ENCODE peak calls at places on chromosomes 1 and 21, in eight cellular contexts. One of them, this sample, is unnamed.

GRCh38 chr1:50419907-50420248 is 3.4 kb downstream of the DMRTA2 start:
- DNase-seq in NCI-H1417: no peak
- DNase-seq in GM19239: no peak
- DNase-seq in AG04450: no peak
- DNase-seq in activated T-helper 1 cell treated with anti-CD3 and anti-CD28 coated beads, Interleukin-12 subunit alpha, Interleukin-12 subunit beta, Interleukin-2, Interleukin-4 antibody, amounts not matched to agents 30 ng/mL and 10 ng/mL and 1 ng/mL, durations not matched to agents 14 hours and 24 hours and 36 hours: no peak
- DNase-seq in GOT3: no peak
- DNase-seq in transverse colon: no peak
- DNase-seq in EH: no peak
- DNase-seq in this sample: no peak

GRCh38 chr1:91683598-91683951 is 182.9 kb downstream of the CDC7 start:
- DNase-seq in NCI-H1417: no peak
- DNase-seq in GM19239: no peak
- DNase-seq in AG04450: no peak
- DNase-seq in activated T-helper 1 cell treated with anti-CD3 and anti-CD28 coated beads, Interleukin-12 subunit alpha, Interleukin-12 subunit beta, Interleukin-2, Interleukin-4 antibody, amounts not matched to agents 30 ng/mL and 10 ng/mL and 1 ng/mL, durations not matched to agents 14 hours and 24 hours and 36 hours: no peak
- DNase-seq in GOT3: no peak
- DNase-seq in transverse colon: peak
- DNase-seq in EH: no peak
- DNase-seq in this sample: no peak

GRCh38 chr1:41359211-41360073 is 1.8 kb upstream of the FOXO6 start:
- DNase-seq in NCI-H1417: no peak
- DNase-seq in GM19239: no peak
- DNase-seq in AG04450: no peak
- DNase-seq in activated T-helper 1 cell treated with anti-CD3 and anti-CD28 coated beads, Interleukin-12 subunit alpha, Interleukin-12 subunit beta, Interleukin-2, Interleukin-4 antibody, amounts not matched to agents 30 ng/mL and 10 ng/mL and 1 ng/mL, durations not matched to agents 14 hours and 24 hours and 36 hours: no peak
- DNase-seq in GOT3: peak
- DNase-seq in transverse colon: no peak
- DNase-seq in EH: peak
- DNase-seq in this sample: no peak

GRCh38 chr1:30697977-30698376 is 25.4 kb downstream of the MATN1 start:
- DNase-seq in NCI-H1417: no peak
- DNase-seq in GM19239: no peak
- DNase-seq in AG04450: no peak
- DNase-seq in activated T-helper 1 cell treated with anti-CD3 and anti-CD28 coated beads, Interleukin-12 subunit alpha, Interleukin-12 subunit beta, Interleukin-2, Interleukin-4 antibody, amounts not matched to agents 30 ng/mL and 10 ng/mL and 1 ng/mL, durations not matched to agents 14 hours and 24 hours and 36 hours: no peak
- DNase-seq in GOT3: no peak
- DNase-seq in transverse colon: no peak
- DNase-seq in EH: peak
- DNase-seq in this sample: no peak

GRCh38 chr1:5525597-5526384 is 466.4 kb downstream of the NPHP4 start:
- DNase-seq in NCI-H1417: no peak
- DNase-seq in GM19239: no peak
- DNase-seq in AG04450: no peak
- DNase-seq in activated T-helper 1 cell treated with anti-CD3 and anti-CD28 coated beads, Interleukin-12 subunit alpha, Interleukin-12 subunit beta, Interleukin-2, Interleukin-4 antibody, amounts not matched to agents 30 ng/mL and 10 ng/mL and 1 ng/mL, durations not matched to agents 14 hours and 24 hours and 36 hours: no peak
- DNase-seq in GOT3: no peak
- DNase-seq in transverse colon: no peak
- DNase-seq in EH: no peak
- DNase-seq in this sample: no peak

GRCh38 chr1:178379807-178380206 is 117.0 kb downstream of the CLEC20A start:
- DNase-seq in NCI-H1417: no peak
- DNase-seq in GM19239: no peak
- DNase-seq in AG04450: no peak
- DNase-seq in activated T-helper 1 cell treated with anti-CD3 and anti-CD28 coated beads, Interleukin-12 subunit alpha, Interleukin-12 subunit beta, Interleukin-2, Interleukin-4 antibody, amounts not matched to agents 30 ng/mL and 10 ng/mL and 1 ng/mL, durations not matched to agents 14 hours and 24 hours and 36 hours: no peak
- DNase-seq in GOT3: no peak
- DNase-seq in transverse colon: no peak
- DNase-seq in EH: no peak
- DNase-seq in this sample: no peak

GRCh38 chr1:33334081-33334552 is 13.2 kb upstream of the A3GALT2 start:
- DNase-seq in NCI-H1417: no peak
- DNase-seq in GM19239: no peak
- DNase-seq in AG04450: no peak
- DNase-seq in activated T-helper 1 cell treated with anti-CD3 and anti-CD28 coated beads, Interleukin-12 subunit alpha, Interleukin-12 subunit beta, Interleukin-2, Interleukin-4 antibody, amounts not matched to agents 30 ng/mL and 10 ng/mL and 1 ng/mL, durations not matched to agents 14 hours and 24 hours and 36 hours: no peak
- DNase-seq in GOT3: no peak
- DNase-seq in transverse colon: peak
- DNase-seq in EH: no peak
- DNase-seq in this sample: no peak

GRCh38 chr1:1625824-1626206 is 6.2 kb upstream of the MMP23B start:
- DNase-seq in NCI-H1417: no peak
- DNase-seq in GM19239: no peak
- DNase-seq in AG04450: no peak
- DNase-seq in activated T-helper 1 cell treated with anti-CD3 and anti-CD28 coated beads, Interleukin-12 subunit alpha, Interleukin-12 subunit beta, Interleukin-2, Interleukin-4 antibody, amounts not matched to agents 30 ng/mL and 10 ng/mL and 1 ng/mL, durations not matched to agents 14 hours and 24 hours and 36 hours: no peak
- DNase-seq in GOT3: no peak
- DNase-seq in transverse colon: no peak
- DNase-seq in EH: no peak
- DNase-seq in this sample: no peak

GRCh38 chr1:33758698-33759097 is 105.2 kb upstream of the HMGB4 start:
- DNase-seq in NCI-H1417: no peak
- DNase-seq in GM19239: no peak
- DNase-seq in AG04450: peak
- DNase-seq in activated T-helper 1 cell treated with anti-CD3 and anti-CD28 coated beads, Interleukin-12 subunit alpha, Interleukin-12 subunit beta, Interleukin-2, Interleukin-4 antibody, amounts not matched to agents 30 ng/mL and 10 ng/mL and 1 ng/mL, durations not matched to agents 14 hours and 24 hours and 36 hours: no peak
- DNase-seq in GOT3: no peak
- DNase-seq in transverse colon: no peak
- DNase-seq in EH: peak
- DNase-seq in this sample: no peak

GRCh38 chr1:32878183-32878582 is 7.5 kb upstream of the FNDC5 start:
- DNase-seq in NCI-H1417: no peak
- DNase-seq in GM19239: no peak
- DNase-seq in AG04450: no peak
- DNase-seq in activated T-helper 1 cell treated with anti-CD3 and anti-CD28 coated beads, Interleukin-12 subunit alpha, Interleukin-12 subunit beta, Interleukin-2, Interleukin-4 antibody, amounts not matched to agents 30 ng/mL and 10 ng/mL and 1 ng/mL, durations not matched to agents 14 hours and 24 hours and 36 hours: no peak
- DNase-seq in GOT3: no peak
- DNase-seq in transverse colon: no peak
- DNase-seq in EH: peak
- DNase-seq in this sample: peak

GRCh38 chr1:230171337-230172015 is 104.4 kb downstream of the GALNT2 start:
- DNase-seq in NCI-H1417: no peak
- DNase-seq in GM19239: no peak
- DNase-seq in AG04450: peak
- DNase-seq in activated T-helper 1 cell treated with anti-CD3 and anti-CD28 coated beads, Interleukin-12 subunit alpha, Interleukin-12 subunit beta, Interleukin-2, Interleukin-4 antibody, amounts not matched to agents 30 ng/mL and 10 ng/mL and 1 ng/mL, durations not matched to agents 14 hours and 24 hours and 36 hours: no peak
- DNase-seq in GOT3: no peak
- DNase-seq in transverse colon: no peak
- DNase-seq in EH: peak
- DNase-seq in this sample: no peak

GRCh38 chr1:35945327-35945726 is 14.4 kb downstream of the AGO3 start:
- DNase-seq in NCI-H1417: no peak
- DNase-seq in GM19239: no peak
- DNase-seq in AG04450: no peak
- DNase-seq in activated T-helper 1 cell treated with anti-CD3 and anti-CD28 coated beads, Interleukin-12 subunit alpha, Interleukin-12 subunit beta, Interleukin-2, Interleukin-4 antibody, amounts not matched to agents 30 ng/mL and 10 ng/mL and 1 ng/mL, durations not matched to agents 14 hours and 24 hours and 36 hours: no peak
- DNase-seq in GOT3: no peak
- DNase-seq in transverse colon: no peak
- DNase-seq in EH: no peak
- DNase-seq in this sample: no peak

GRCh38 chr1:154478639-154479038 is 23.4 kb upstream of the TDRD10 start:
- DNase-seq in NCI-H1417: no peak
- DNase-seq in GM19239: no peak
- DNase-seq in AG04450: no peak
- DNase-seq in activated T-helper 1 cell treated with anti-CD3 and anti-CD28 coated beads, Interleukin-12 subunit alpha, Interleukin-12 subunit beta, Interleukin-2, Interleukin-4 antibody, amounts not matched to agents 30 ng/mL and 10 ng/mL and 1 ng/mL, durations not matched to agents 14 hours and 24 hours and 36 hours: no peak
- DNase-seq in GOT3: no peak
- DNase-seq in transverse colon: peak
- DNase-seq in EH: peak
- DNase-seq in this sample: no peak

GRCh38 chr1:39692152-39693064 is 1.2 kb upstream of the HPCAL4 start:
- DNase-seq in NCI-H1417: no peak
- DNase-seq in GM19239: no peak
- DNase-seq in AG04450: no peak
- DNase-seq in activated T-helper 1 cell treated with anti-CD3 and anti-CD28 coated beads, Interleukin-12 subunit alpha, Interleukin-12 subunit beta, Interleukin-2, Interleukin-4 antibody, amounts not matched to agents 30 ng/mL and 10 ng/mL and 1 ng/mL, durations not matched to agents 14 hours and 24 hours and 36 hours: no peak
- DNase-seq in GOT3: no peak
- DNase-seq in transverse colon: peak
- DNase-seq in EH: no peak
- DNase-seq in this sample: no peak

GRCh38 chr21:35840949-35841348 is 219.4 kb downstream of the SETD4 start:
- DNase-seq in NCI-H1417: no peak
- DNase-seq in GM19239: no peak
- DNase-seq in AG04450: no peak
- DNase-seq in activated T-helper 1 cell treated with anti-CD3 and anti-CD28 coated beads, Interleukin-12 subunit alpha, Interleukin-12 subunit beta, Interleukin-2, Interleukin-4 antibody, amounts not matched to agents 30 ng/mL and 10 ng/mL and 1 ng/mL, durations not matched to agents 14 hours and 24 hours and 36 hours: no peak
- DNase-seq in GOT3: no peak
- DNase-seq in transverse colon: no peak
- DNase-seq in EH: no peak
- DNase-seq in this sample: no peak

GRCh38 chr1:56404561-56405030 is 174.8 kb downstream of the PLPP3 start:
- DNase-seq in NCI-H1417: no peak
- DNase-seq in GM19239: no peak
- DNase-seq in AG04450: no peak
- DNase-seq in activated T-helper 1 cell treated with anti-CD3 and anti-CD28 coated beads, Interleukin-12 subunit alpha, Interleukin-12 subunit beta, Interleukin-2, Interleukin-4 antibody, amounts not matched to agents 30 ng/mL and 10 ng/mL and 1 ng/mL, durations not matched to agents 14 hours and 24 hours and 36 hours: no peak
- DNase-seq in GOT3: no peak
- DNase-seq in transverse colon: no peak
- DNase-seq in EH: peak
- DNase-seq in this sample: no peak

GRCh38 chr1:54806931-54807611 is 5.9 kb upstream of the TTC22 start:
- DNase-seq in NCI-H1417: no peak
- DNase-seq in GM19239: no peak
- DNase-seq in AG04450: no peak
- DNase-seq in activated T-helper 1 cell treated with anti-CD3 and anti-CD28 coated beads, Interleukin-12 subunit alpha, Interleukin-12 subunit beta, Interleukin-2, Interleukin-4 antibody, amounts not matched to agents 30 ng/mL and 10 ng/mL and 1 ng/mL, durations not matched to agents 14 hours and 24 hours and 36 hours: peak
- DNase-seq in GOT3: no peak
- DNase-seq in transverse colon: peak
- DNase-seq in EH: peak
- DNase-seq in this sample: no peak

GRCh38 chr1:237566581-237566980 is 324.1 kb downstream of the ZP4 start:
- DNase-seq in NCI-H1417: no peak
- DNase-seq in GM19239: no peak
- DNase-seq in AG04450: no peak
- DNase-seq in activated T-helper 1 cell treated with anti-CD3 and anti-CD28 coated beads, Interleukin-12 subunit alpha, Interleukin-12 subunit beta, Interleukin-2, Interleukin-4 antibody, amounts not matched to agents 30 ng/mL and 10 ng/mL and 1 ng/mL, durations not matched to agents 14 hours and 24 hours and 36 hours: no peak
- DNase-seq in GOT3: no peak
- DNase-seq in transverse colon: no peak
- DNase-seq in EH: no peak
- DNase-seq in this sample: no peak

GRCh38 chr1:202242080-202242419 is 48.5 kb downstream of the LGR6 start:
- DNase-seq in NCI-H1417: no peak
- DNase-seq in GM19239: no peak
- DNase-seq in AG04450: no peak
- DNase-seq in activated T-helper 1 cell treated with anti-CD3 and anti-CD28 coated beads, Interleukin-12 subunit alpha, Interleukin-12 subunit beta, Interleukin-2, Interleukin-4 antibody, amounts not matched to agents 30 ng/mL and 10 ng/mL and 1 ng/mL, durations not matched to agents 14 hours and 24 hours and 36 hours: no peak
- DNase-seq in GOT3: no peak
- DNase-seq in transverse colon: no peak
- DNase-seq in EH: no peak
- DNase-seq in this sample: no peak

GRCh38 chr21:33478858-33479678 is 706 bp downstream of the TMEM50B start:
- DNase-seq in NCI-H1417: peak
- DNase-seq in GM19239: peak
- DNase-seq in AG04450: no peak
- DNase-seq in activated T-helper 1 cell treated with anti-CD3 and anti-CD28 coated beads, Interleukin-12 subunit alpha, Interleukin-12 subunit beta, Interleukin-2, Interleukin-4 antibody, amounts not matched to agents 30 ng/mL and 10 ng/mL and 1 ng/mL, durations not matched to agents 14 hours and 24 hours and 36 hours: peak
- DNase-seq in GOT3: no peak
- DNase-seq in transverse colon: peak
- DNase-seq in EH: peak
- DNase-seq in this sample: peak

GRCh38 chr21:38556390-38556789 is 58.1 kb upstream of the ERG start:
- DNase-seq in NCI-H1417: no peak
- DNase-seq in GM19239: no peak
- DNase-seq in AG04450: no peak
- DNase-seq in activated T-helper 1 cell treated with anti-CD3 and anti-CD28 coated beads, Interleukin-12 subunit alpha, Interleukin-12 subunit beta, Interleukin-2, Interleukin-4 antibody, amounts not matched to agents 30 ng/mL and 10 ng/mL and 1 ng/mL, durations not matched to agents 14 hours and 24 hours and 36 hours: no peak
- DNase-seq in GOT3: no peak
- DNase-seq in transverse colon: no peak
- DNase-seq in EH: no peak
- DNase-seq in this sample: no peak

GRCh38 chr1:98660941-98661543 is 479 bp upstream of the SNX7 start:
- DNase-seq in NCI-H1417: no peak
- DNase-seq in GM19239: no peak
- DNase-seq in AG04450: no peak
- DNase-seq in activated T-helper 1 cell treated with anti-CD3 and anti-CD28 coated beads, Interleukin-12 subunit alpha, Interleukin-12 subunit beta, Interleukin-2, Interleukin-4 antibody, amounts not matched to agents 30 ng/mL and 10 ng/mL and 1 ng/mL, durations not matched to agents 14 hours and 24 hours and 36 hours: no peak
- DNase-seq in GOT3: no peak
- DNase-seq in transverse colon: no peak
- DNase-seq in EH: peak
- DNase-seq in this sample: no peak

GRCh38 chr1:76865696-76866291 is 1.5 kb upstream of the ST6GALNAC5 start:
- DNase-seq in NCI-H1417: no peak
- DNase-seq in GM19239: no peak
- DNase-seq in AG04450: no peak
- DNase-seq in activated T-helper 1 cell treated with anti-CD3 and anti-CD28 coated beads, Interleukin-12 subunit alpha, Interleukin-12 subunit beta, Interleukin-2, Interleukin-4 antibody, amounts not matched to agents 30 ng/mL and 10 ng/mL and 1 ng/mL, durations not matched to agents 14 hours and 24 hours and 36 hours: no peak
- DNase-seq in GOT3: no peak
- DNase-seq in transverse colon: no peak
- DNase-seq in EH: peak
- DNase-seq in this sample: no peak

GRCh38 chr1:152111515-152111968 is 3.7 kb downstream of the TCHH start:
- DNase-seq in NCI-H1417: peak
- DNase-seq in GM19239: no peak
- DNase-seq in AG04450: no peak
- DNase-seq in activated T-helper 1 cell treated with anti-CD3 and anti-CD28 coated beads, Interleukin-12 subunit alpha, Interleukin-12 subunit beta, Interleukin-2, Interleukin-4 antibody, amounts not matched to agents 30 ng/mL and 10 ng/mL and 1 ng/mL, durations not matched to agents 14 hours and 24 hours and 36 hours: peak
- DNase-seq in GOT3: no peak
- DNase-seq in transverse colon: no peak
- DNase-seq in EH: peak
- DNase-seq in this sample: peak

GRCh38 chr1:32063261-32063681 is 9.5 kb upstream of the TMEM39B start:
- DNase-seq in NCI-H1417: peak
- DNase-seq in GM19239: peak
- DNase-seq in AG04450: peak
- DNase-seq in activated T-helper 1 cell treated with anti-CD3 and anti-CD28 coated beads, Interleukin-12 subunit alpha, Interleukin-12 subunit beta, Interleukin-2, Interleukin-4 antibody, amounts not matched to agents 30 ng/mL and 10 ng/mL and 1 ng/mL, durations not matched to agents 14 hours and 24 hours and 36 hours: no peak
- DNase-seq in GOT3: no peak
- DNase-seq in transverse colon: no peak
- DNase-seq in EH: peak
- DNase-seq in this sample: peak

GRCh38 chr21:40120944-40121575 is 253.8 kb downstream of the PCP4 start:
- DNase-seq in NCI-H1417: peak
- DNase-seq in GM19239: no peak
- DNase-seq in AG04450: no peak
- DNase-seq in activated T-helper 1 cell treated with anti-CD3 and anti-CD28 coated beads, Interleukin-12 subunit alpha, Interleukin-12 subunit beta, Interleukin-2, Interleukin-4 antibody, amounts not matched to agents 30 ng/mL and 10 ng/mL and 1 ng/mL, durations not matched to agents 14 hours and 24 hours and 36 hours: no peak
- DNase-seq in GOT3: no peak
- DNase-seq in transverse colon: no peak
- DNase-seq in EH: peak
- DNase-seq in this sample: peak

GRCh38 chr21:36504067-36505058 is 24.4 kb upstream of the CLDN14 start:
- DNase-seq in NCI-H1417: peak
- DNase-seq in GM19239: no peak
- DNase-seq in AG04450: peak
- DNase-seq in activated T-helper 1 cell treated with anti-CD3 and anti-CD28 coated beads, Interleukin-12 subunit alpha, Interleukin-12 subunit beta, Interleukin-2, Interleukin-4 antibody, amounts not matched to agents 30 ng/mL and 10 ng/mL and 1 ng/mL, durations not matched to agents 14 hours and 24 hours and 36 hours: no peak
- DNase-seq in GOT3: no peak
- DNase-seq in transverse colon: peak
- DNase-seq in EH: peak
- DNase-seq in this sample: peak

GRCh38 chr1:186828612-186829542 is at the start of gene PLA2G4A:
- DNase-seq in NCI-H1417: no peak
- DNase-seq in GM19239: no peak
- DNase-seq in AG04450: no peak
- DNase-seq in activated T-helper 1 cell treated with anti-CD3 and anti-CD28 coated beads, Interleukin-12 subunit alpha, Interleukin-12 subunit beta, Interleukin-2, Interleukin-4 antibody, amounts not matched to agents 30 ng/mL and 10 ng/mL and 1 ng/mL, durations not matched to agents 14 hours and 24 hours and 36 hours: no peak
- DNase-seq in GOT3: no peak
- DNase-seq in transverse colon: peak
- DNase-seq in EH: peak
- DNase-seq in this sample: no peak

GRCh38 chr1:19137158-19137557 is 72.9 kb downstream of the UBR4 start:
- DNase-seq in NCI-H1417: no peak
- DNase-seq in GM19239: no peak
- DNase-seq in AG04450: no peak
- DNase-seq in activated T-helper 1 cell treated with anti-CD3 and anti-CD28 coated beads, Interleukin-12 subunit alpha, Interleukin-12 subunit beta, Interleukin-2, Interleukin-4 antibody, amounts not matched to agents 30 ng/mL and 10 ng/mL and 1 ng/mL, durations not matched to agents 14 hours and 24 hours and 36 hours: no peak
- DNase-seq in GOT3: no peak
- DNase-seq in transverse colon: no peak
- DNase-seq in EH: no peak
- DNase-seq in this sample: no peak

GRCh38 chr1:5891141-5891540 is 101.1 kb downstream of the NPHP4 start:
- DNase-seq in NCI-H1417: no peak
- DNase-seq in GM19239: no peak
- DNase-seq in AG04450: no peak
- DNase-seq in activated T-helper 1 cell treated with anti-CD3 and anti-CD28 coated beads, Interleukin-12 subunit alpha, Interleukin-12 subunit beta, Interleukin-2, Interleukin-4 antibody, amounts not matched to agents 30 ng/mL and 10 ng/mL and 1 ng/mL, durations not matched to agents 14 hours and 24 hours and 36 hours: no peak
- DNase-seq in GOT3: no peak
- DNase-seq in transverse colon: no peak
- DNase-seq in EH: no peak
- DNase-seq in this sample: no peak

GRCh38 chr1:66048011-66048410 is 255.3 kb downstream of the PDE4B start:
- DNase-seq in NCI-H1417: no peak
- DNase-seq in GM19239: no peak
- DNase-seq in AG04450: no peak
- DNase-seq in activated T-helper 1 cell treated with anti-CD3 and anti-CD28 coated beads, Interleukin-12 subunit alpha, Interleukin-12 subunit beta, Interleukin-2, Interleukin-4 antibody, amounts not matched to agents 30 ng/mL and 10 ng/mL and 1 ng/mL, durations not matched to agents 14 hours and 24 hours and 36 hours: no peak
- DNase-seq in GOT3: no peak
- DNase-seq in transverse colon: no peak
- DNase-seq in EH: peak
- DNase-seq in this sample: no peak

GRCh38 chr1:156251527-156251926 is 3.7 kb upstream of the PAQR6 start:
- DNase-seq in NCI-H1417: no peak
- DNase-seq in GM19239: no peak
- DNase-seq in AG04450: no peak
- DNase-seq in activated T-helper 1 cell treated with anti-CD3 and anti-CD28 coated beads, Interleukin-12 subunit alpha, Interleukin-12 subunit beta, Interleukin-2, Interleukin-4 antibody, amounts not matched to agents 30 ng/mL and 10 ng/mL and 1 ng/mL, durations not matched to agents 14 hours and 24 hours and 36 hours: no peak
- DNase-seq in GOT3: no peak
- DNase-seq in transverse colon: no peak
- DNase-seq in EH: no peak
- DNase-seq in this sample: no peak

GRCh38 chr1:31111290-31111951 is 45.9 kb upstream of the PUM1 start:
- DNase-seq in NCI-H1417: no peak
- DNase-seq in GM19239: no peak
- DNase-seq in AG04450: no peak
- DNase-seq in activated T-helper 1 cell treated with anti-CD3 and anti-CD28 coated beads, Interleukin-12 subunit alpha, Interleukin-12 subunit beta, Interleukin-2, Interleukin-4 antibody, amounts not matched to agents 30 ng/mL and 10 ng/mL and 1 ng/mL, durations not matched to agents 14 hours and 24 hours and 36 hours: no peak
- DNase-seq in GOT3: no peak
- DNase-seq in transverse colon: peak
- DNase-seq in EH: peak
- DNase-seq in this sample: no peak

GRCh38 chr1:201774224-201774982 is 54.6 kb upstream of the IPO9 start:
- DNase-seq in NCI-H1417: no peak
- DNase-seq in GM19239: no peak
- DNase-seq in AG04450: no peak
- DNase-seq in activated T-helper 1 cell treated with anti-CD3 and anti-CD28 coated beads, Interleukin-12 subunit alpha, Interleukin-12 subunit beta, Interleukin-2, Interleukin-4 antibody, amounts not matched to agents 30 ng/mL and 10 ng/mL and 1 ng/mL, durations not matched to agents 14 hours and 24 hours and 36 hours: no peak
- DNase-seq in GOT3: no peak
- DNase-seq in transverse colon: no peak
- DNase-seq in EH: peak
- DNase-seq in this sample: no peak

This sample was measured in NCI-H1092 treated with DMSO at 0.1 percent for 48 hours.